ENCODE peak calls at places on chromosomes 12 and 14, in five cellular contexts. L is activated effector memory CD4-positive, alpha-beta T cell treated with Interleukin-2 at 50 U/mL for 16 hours; W is NAMALWA; H is amygdala; Z is C1 segment of cervical spinal cord. U is an unnamed sample.

GRCh38 chr12:25852792-25853191 is 105.7 kb upstream of the RASSF8 start:
- DNase-seq in L (no peak), W (no peak), H (no peak), Z (no peak), U (no peak)

GRCh38 chr12:45284096-45284901 is 68.4 kb downstream of the ANO6 start:
- DNase-seq in L (no peak), W (peak; percentile 19), H (no peak), Z (no peak), U (no peak)

GRCh38 chr12:109466305-109466704 is 10.8 kb downstream of the KCTD10 start:
- DNase-seq in L (no peak), W (no peak), H (no peak), Z (no peak), U (no peak)

GRCh38 chr12:47558625-47559345 is 147.0 kb downstream of the RPAP3 start:
- DNase-seq in L (no peak), W (no peak), H (no peak), Z (no peak), U (no peak)

GRCh38 chr12:18828483-18828882 is 90.6 kb downstream of the CAPZA3 start:
- DNase-seq in L (no peak), W (no peak), H (no peak), Z (no peak), U (no peak)

GRCh38 chr12:122090759-122091535 is 12.4 kb downstream of the MLXIP start:
- DNase-seq in L (no peak), W (no peak), H (no peak), Z (no peak), U (no peak)

GRCh38 chr12:99455350-99456037 is 192.1 kb upstream of the GARIN6 start:
- DNase-seq in L (no peak), W (no peak), H (no peak), Z (no peak), U (no peak)

GRCh38 chr12:94609917-94610443 is 40.4 kb downstream of the TMCC3 start:
- DNase-seq in L (no peak), W (no peak), H (no peak), Z (no peak), U (no peak)

GRCh38 chr12:110577717-110578521 is 5.2 kb downstream of the PPTC7 start:
- DNase-seq in L (no peak), W (peak; percentile 17), H (no peak), Z (no peak), U (no peak)

GRCh38 chr12:6069452-6070093 is 54.9 kb downstream of the VWF start:
- DNase-seq in L (no peak), W (no peak), H (peak; percentile 11), Z (no peak), U (no peak)

GRCh38 chr12:54136844-54137580 is 51.8 kb downstream of the SMUG1 start:
- DNase-seq in L (no peak), W (no peak), H (no peak), Z (no peak), U (no peak)

GRCh38 chr12:78888583-78888982 is 24.0 kb downstream of the SYT1 start:
- DNase-seq in L (no peak), W (peak; percentile 42), H (no peak), Z (no peak), U (no peak)

GRCh38 chr12:12381982-12382381 is 25.1 kb downstream of the BORCS5 start:
- DNase-seq in L (no peak), W (no peak), H (no peak), Z (no peak), U (no peak)

GRCh38 chr12:53123578-53124351 is 20.5 kb downstream of the SOAT2 start:
- DNase-seq in L (no peak), W (no peak), H (no peak), Z (no peak), U (no peak)

GRCh38 chr12:34396006-34396860 is 373.9 kb downstream of the ALG10 start:
- DNase-seq in L (no peak), W (no peak), H (no peak), Z (no peak), U (no peak)

GRCh38 chr12:89355243-89356068 is 3.2 kb upstream of the DUSP6 start:
- DNase-seq in L (no peak), W (no peak), H (no peak), Z (no peak), U (no peak)

GRCh38 chr12:29552324-29552927 is 54.9 kb upstream of the OVCH1 start:
- DNase-seq in L (peak; percentile 27), W (peak; percentile 66), H (peak; percentile 6), Z (no peak), U (peak; percentile 47)

GRCh38 chr12:51326762-51327439 is 2.9 kb upstream of the BIN2 start:
- DNase-seq in L (no peak), W (peak; percentile 51), H (no peak), Z (no peak), U (peak; percentile 74)

GRCh38 chr12:93526786-93527428 is 45.6 kb upstream of the SOCS2 start:
- DNase-seq in L (no peak), W (no peak), H (no peak), Z (no peak), U (no peak)

GRCh38 chr12:128266086-128266485 is 884 bp upstream of the TMEM132C start:
- DNase-seq in L (no peak), W (no peak), H (no peak), Z (no peak), U (no peak)

GRCh38 chr14:104135121-104135903 is 3.1 kb upstream of the KIF26A start:
- DNase-seq in L (no peak), W (no peak), H (no peak), Z (no peak), U (no peak)

GRCh38 chr12:59182660-59183455 is 262.6 kb upstream of the LRIG3 start:
- DNase-seq in L (no peak), W (no peak), H (no peak), Z (no peak), U (no peak)

GRCh38 chr14:21406213-21406612 is 22.4 kb upstream of the SUPT16H start:
- DNase-seq in L (no peak), W (no peak), H (no peak), Z (no peak), U (no peak)

GRCh38 chr12:28618772-28619171 is 428.5 kb downstream of the CCDC91 start:
- DNase-seq in L (no peak), W (no peak), H (no peak), Z (no peak), U (no peak)

GRCh38 chr12:68932701-68933563 is at the start of gene CPM:
- DNase-seq in L (peak; percentile 61), W (no peak), H (peak; percentile 84), Z (no peak), U (peak; percentile 90)

GRCh38 chr12:53051058-53051880 is 1.4 kb downstream of the TNS2 start:
- DNase-seq in L (no peak), W (peak; percentile 59), H (peak; percentile 94), Z (peak; percentile 39), U (peak; percentile 98)

GRCh38 chr12:124149287-124149686 is 145.6 kb upstream of the RFLNA start:
- DNase-seq in L (no peak), W (no peak), H (no peak), Z (no peak), U (no peak)

GRCh38 chr14:50763386-50764007 is 67.5 kb downstream of the NIN start:
- DNase-seq in L (no peak), W (no peak), H (no peak), Z (no peak), U (no peak)

GRCh38 chr12:3461391-3461790 is 29.6 kb upstream of the PRMT8 start:
- DNase-seq in L (no peak), W (no peak), H (no peak), Z (no peak), U (no peak)

GRCh38 chr12:32211066-32211768 is 104.6 kb downstream of the BICD1 start:
- DNase-seq in L (no peak), W (no peak), H (no peak), Z (no peak), U (no peak)

GRCh38 chr14:102125546-102125945 is 14.2 kb upstream of the WDR20 start:
- DNase-seq in L (no peak), W (no peak), H (no peak), Z (no peak), U (no peak)

GRCh38 chr14:89617142-89617460 is 200.1 kb upstream of the FOXN3 start:
- DNase-seq in L (no peak), W (no peak), H (no peak), Z (no peak), U (no peak)

GRCh38 chr14:102464846-102465341 is 44.7 kb downstream of the ANKRD9 start:
- DNase-seq in L (no peak), W (no peak), H (no peak), Z (no peak), U (no peak)

GRCh38 chr12:131105736-131106356 is 152.1 kb downstream of the ADGRD1 start:
- DNase-seq in L (peak; percentile 27), W (no peak), H (peak; percentile 38), Z (no peak), U (no peak)

GRCh38 chr12:67893003-67893402 is 96.2 kb upstream of the IFNG-AS1 start:
- DNase-seq in L (no peak), W (no peak), H (no peak), Z (no peak), U (no peak)